ENCODE peak calls at places on chromosomes 13 and 19, in seven cellular contexts. U, I, V, S, B, X and M are unnamed samples.

GRCh38 chr13:40187324-40187795 is 479.1 kb downstream of the FOXO1 start:
- DNase-seq in S (no peak), B (no peak), X (peak; percentile 35), I (no peak), V (peak; percentile 59), U (no peak), M (no peak)

GRCh38 chr13:27024062-27024461 is 147.5 kb downstream of the USP12 start:
- DNase-seq in I (no peak), B (no peak), X (no peak), V (no peak), U (no peak), S (no peak), M (no peak)

GRCh38 chr13:51920786-51921185 is 59.0 kb downstream of the CCDC70 start:
- DNase-seq in V (no peak), X (no peak), B (no peak), U (no peak), S (no peak), I (no peak), M (no peak)

GRCh38 chr19:5809053-5809452 is 4.2 kb downstream of the NRTN start:
- DNase-seq in V (no peak), X (no peak), S (no peak), I (no peak), B (peak; percentile 14), U (no peak), M (no peak)

GRCh38 chr19:12723643-12724426 is at the start of gene TNPO2:
- DNase-seq in V (peak; percentile 79), X (peak; percentile 62), U (peak; percentile 51), B (peak; percentile 69), S (peak; percentile 76), I (peak; percentile 77), M (no peak)

GRCh38 chr19:17972230-17972629 is 5.3 kb downstream of the KCNN1 start:
- DNase-seq in S (no peak), I (no peak), X (no peak), B (no peak), U (no peak), V (no peak), M (no peak)

GRCh38 chr19:13092608-13093260 is 9.9 kb downstream of the LYL1 start:
- DNase-seq in X (no peak), S (no peak), V (no peak), I (no peak), U (no peak), B (no peak), M (no peak)

GRCh38 chr19:48695743-48696352 is at the start of gene FUT2:
- DNase-seq in I (no peak), U (peak; percentile 80), V (no peak), B (peak; percentile 89), S (no peak), X (no peak), M (no peak)

GRCh38 chr13:113452942-113453901 is at the start of gene ADPRHL1:
- DNase-seq in I (no peak), X (no peak), U (no peak), S (peak; percentile 15), V (no peak), B (no peak), M (no peak)

GRCh38 chr19:48670699-48671455 is 1.9 kb downstream of the NTN5 start:
- DNase-seq in B (no peak), I (no peak), S (no peak), X (no peak), V (no peak), U (no peak), M (no peak)

GRCh38 chr13:93635687-93636086 is 409.1 kb downstream of the GPC6 start:
- DNase-seq in V (no peak), U (no peak), X (no peak), I (no peak), B (no peak), S (no peak), M (no peak)

GRCh38 chr13:99766641-99767045 is 204.9 kb downstream of the ZIC5 start:
- DNase-seq in B (no peak), V (no peak), I (no peak), S (no peak), U (no peak), X (no peak), M (no peak)

GRCh38 chr13:32824671-32825070 is 191.6 kb upstream of the KL start:
- DNase-seq in U (no peak), I (no peak), V (no peak), B (peak; percentile 77), S (peak; percentile 15), X (no peak), M (peak; percentile 65)

GRCh38 chr13:36166051-36166450 is 34.9 kb upstream of the DCLK1 start:
- DNase-seq in I (no peak), S (no peak), B (no peak), X (no peak), U (no peak), V (no peak), M (no peak)

GRCh38 chr19:56601375-56601774 is 6.3 kb downstream of the ZNF71 start:
- DNase-seq in V (no peak), I (no peak), B (no peak), U (no peak), X (no peak), S (no peak), M (no peak)

GRCh38 chr13:44132710-44133109 is 240.9 kb upstream of the SERP2 start:
- DNase-seq in V (no peak), S (no peak), U (peak; percentile 39), B (no peak), I (no peak), X (no peak), M (no peak)